ENCODE peak calls at places on chromosomes 13 and 19, in ten cellular contexts. O is A549, L is hepatocyte, T is neural progenitor cell, W is GM23338, V is fibroblast of lung, C is PC-3, Q is IMR-90, F is PC-9, B is OCI-LY7. P is an unnamed sample.

GRCh38 chr13:105519766-105520165 is 1015.7 kb downstream of the EFNB2 start:
- DNase-seq in V (no peak), B (no peak), L (no peak), W (no peak), Q (no peak), C (no peak), T (no peak), F (peak; percentile 33), O (no peak), P (no peak)

GRCh38 chr19:54179921-54180452 is 7.0 kb upstream of the TMC4 start:
- DNase-seq in Q (peak; percentile 60), W (peak; percentile 98), C (peak; percentile 16), B (peak; percentile 75), O (no peak), F (peak; percentile 65), T (peak; percentile 95), L (peak; percentile 78), V (peak; percentile 71), P (peak; percentile 39)

GRCh38 chr19:28148554-28148953 is 1064.4 kb downstream of the UQCRFS1 start:
- DNase-seq in C (no peak), W (no peak), F (no peak), T (no peak), O (no peak), L (no peak), V (no peak), Q (no peak), B (no peak), P (no peak)

GRCh38 chr13:48437381-48437780 is 24.5 kb upstream of the LPAR6 start:
- DNase-seq in L (no peak), B (no peak), C (no peak), T (no peak), Q (peak; percentile 45), V (peak; percentile 85), F (no peak), O (no peak), W (no peak), P (no peak)

GRCh38 chr19:37691881-37692504 is 27.6 kb downstream of the ZNF607 start:
- DNase-seq in V (peak; percentile 95), C (no peak), F (no peak), O (no peak), B (peak; percentile 16), W (peak; percentile 93), Q (peak; percentile 80), L (peak; percentile 90), T (peak; percentile 91), P (peak; percentile 94)

GRCh38 chr19:49772850-49773432 is 6.1 kb downstream of the AP2A1 start:
- DNase-seq in Q (no peak), C (no peak), B (no peak), L (no peak), V (no peak), O (no peak), F (no peak), T (no peak), W (no peak), P (no peak)

GRCh38 chr19:49435670-49436069 is 5.7 kb downstream of the SLC17A7 start:
- DNase-seq in T (no peak), B (no peak), L (no peak), O (no peak), V (no peak), W (no peak), Q (no peak), C (no peak), F (no peak), P (no peak)

GRCh38 chr13:106533101-106533939 is 2.1 kb downstream of the EFNB2 start:
- DNase-seq in F (peak; percentile 75), W (peak; percentile 88), O (peak; percentile 43), T (peak; percentile 93), Q (peak; percentile 78), C (peak; percentile 78), B (no peak), V (peak; percentile 88), L (peak; percentile 95), P (peak; percentile 85)

GRCh38 chr13:44578064-44578394 is 1.9 kb upstream of the TSC22D1 start:
- DNase-seq in V (peak; percentile 50), F (no peak), L (no peak), T (no peak), W (peak; percentile 64), B (no peak), Q (no peak), C (no peak), O (peak; percentile 12), P (peak; percentile 70)

GRCh38 chr13:37375724-37376123 is 222.8 kb downstream of the POSTN start:
- DNase-seq in L (no peak), Q (peak; percentile 46), T (no peak), V (peak; percentile 28), W (no peak), O (no peak), C (peak; percentile 9), B (no peak), F (no peak), P (peak; percentile 47)

GRCh38 chr13:37369618-37370017 is 228.9 kb downstream of the POSTN start:
- DNase-seq in T (no peak), O (no peak), F (no peak), V (peak; percentile 33), W (no peak), L (no peak), B (no peak), Q (peak; percentile 80), C (no peak), P (peak; percentile 27)

GRCh38 chr13:37375071-37375470 is 223.5 kb downstream of the POSTN start:
- DNase-seq in C (peak; percentile 22), Q (no peak), O (no peak), V (no peak), B (no peak), F (no peak), L (no peak), W (no peak), T (no peak), P (no peak)
- H3K4me2 ChIP-seq in C (no peak overlapping the region), Q (no peak overlapping the region), O (no peak overlapping the region), V (no peak overlapping the region), B (no peak overlapping the region), F (no peak overlapping the region), L (no peak overlapping the region), W (no peak overlapping the region), T (no peak overlapping the region), P (no peak overlapping the region)

GRCh38 chr19:33430674-33431277 is 57.3 kb downstream of the CEBPG start:
- DNase-seq in T (peak; percentile 83), F (peak; percentile 63), W (peak; percentile 79), V (peak; percentile 62), Q (peak; percentile 61), L (peak; percentile 72), O (peak; percentile 93), C (peak; percentile 71), B (peak; percentile 60), P (peak; percentile 79)

GRCh38 chr19:33429891-33430673 is 56.6 kb downstream of the CEBPG start:
- DNase-seq in T (no peak), F (no peak), W (no peak), O (no peak), B (no peak), L (no peak), Q (no peak), C (no peak), V (no peak), P (no peak)

GRCh38 chr19:33431986-33432385 is 58.5 kb downstream of the CEBPG start:
- DNase-seq in W (peak; percentile 28), B (no peak), V (no peak), Q (no peak), O (no peak), L (no peak), F (no peak), T (no peak), C (no peak), P (no peak)

GRCh38 chr19:33434090-33434885 is 60.8 kb downstream of the CEBPG start:
- DNase-seq in F (no peak), O (no peak), W (no peak), C (no peak), T (no peak), B (no peak), V (no peak), Q (no peak), L (no peak), P (no peak)

DNA sequence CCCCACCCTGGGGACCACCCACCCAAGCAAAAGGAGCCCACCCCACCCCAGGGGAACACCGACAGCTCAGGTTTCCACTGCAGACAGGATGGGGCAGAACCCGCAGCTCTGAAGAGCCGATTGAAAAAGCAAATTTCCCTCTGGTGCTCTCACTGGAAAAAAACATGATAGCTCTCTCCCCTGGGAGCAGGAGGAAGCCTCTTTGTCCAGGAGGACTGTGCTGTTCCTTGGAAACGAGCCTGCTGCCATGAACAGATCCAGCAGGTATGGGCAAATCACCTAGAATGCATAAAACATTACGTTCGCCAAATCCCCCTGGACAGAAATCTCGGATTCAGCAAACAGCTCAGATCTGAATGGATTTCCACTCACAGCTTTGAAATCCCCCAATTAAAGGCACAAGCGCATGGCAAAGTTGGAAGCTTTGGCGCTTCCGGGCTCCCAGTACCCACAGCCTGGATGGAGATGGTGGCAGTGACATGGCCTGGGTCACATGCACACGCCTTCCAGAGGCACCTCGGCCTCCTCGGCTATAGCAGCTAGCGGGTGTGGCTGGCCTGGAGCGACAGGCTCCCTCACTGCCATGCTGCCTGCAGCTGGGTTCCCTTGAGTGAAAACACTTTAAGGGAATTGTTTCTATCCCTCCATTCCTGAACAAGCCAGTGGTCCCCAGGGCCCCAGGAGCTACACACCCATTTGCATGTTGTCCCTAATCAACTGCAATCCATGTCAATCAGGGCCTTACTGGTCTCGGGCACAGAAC is 59.1 kb downstream of the CEBPG start:
- DNase-seq in O (no peak), C (no peak), T (no peak), V (no peak), F (no peak), L (no peak), B (no peak), W (no peak), Q (no peak), P (no peak)
- H3K4me3 ChIP-seq in O (no peak overlapping the region), C (no peak overlapping the region), T (no peak overlapping the region), V (no peak overlapping the region), F (no peak overlapping the region), L (no peak overlapping the region), B (no peak overlapping the region), W (no peak overlapping the region), Q (no peak overlapping the region), P (no peak overlapping the region)

GRCh38 chr13:39820606-39821005 is 165.1 kb downstream of the COG6 start:
- DNase-seq in L (no peak), T (peak; percentile 68), C (no peak), B (no peak), Q (no peak), V (no peak), O (no peak), F (no peak), W (peak; percentile 48), P (no peak)
- H3K27ac ChIP-seq in L (no peak overlapping the region), T (no peak overlapping the region), C (no peak overlapping the region), B (no peak overlapping the region), Q (no peak overlapping the region), V (no peak overlapping the region), O (no peak overlapping the region), F (no peak overlapping the region), W (no peak overlapping the region), P (no peak overlapping the region)

DNA sequence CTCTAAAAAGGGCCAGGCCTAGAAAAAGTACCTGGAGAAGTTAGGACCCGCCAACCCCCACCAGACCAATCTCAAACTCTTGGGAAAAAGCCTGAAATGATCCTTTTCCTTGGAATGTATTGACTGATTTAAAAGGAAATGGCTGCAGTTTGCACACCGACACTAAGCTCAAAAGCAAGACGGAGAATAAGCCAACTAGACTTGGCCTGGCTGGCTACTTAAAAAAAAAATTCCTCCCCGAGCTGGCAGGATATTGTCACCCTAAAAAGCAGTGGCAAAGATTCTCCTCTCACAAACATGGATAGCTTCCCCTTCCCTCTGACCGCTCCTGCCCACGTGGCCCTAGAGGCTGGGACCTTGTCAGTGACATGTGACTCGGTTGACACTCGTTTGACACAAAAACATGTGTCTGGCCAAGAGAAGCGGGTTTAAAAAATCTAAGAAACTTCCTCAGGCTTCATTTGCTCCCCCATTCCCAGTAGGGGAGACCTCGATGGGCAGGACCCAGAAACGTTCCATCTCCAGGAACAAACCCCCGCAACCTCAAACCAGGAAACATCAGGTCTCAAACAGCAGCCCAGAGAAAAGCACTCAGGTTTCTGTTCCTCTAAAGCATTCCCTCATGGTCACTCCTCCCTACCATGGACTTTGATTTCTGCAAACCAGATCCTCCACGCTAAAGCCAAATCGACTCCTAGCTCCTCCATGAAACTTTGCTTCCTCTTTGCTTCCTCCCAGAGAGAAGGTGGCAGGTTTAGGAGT is 1.3 kb downstream of the RFX1 start:
- DNase-seq in W (no peak), B (peak; percentile 41), F (no peak), V (no peak), L (peak; percentile 36), Q (no peak), T (no peak), C (no peak), O (no peak), P (peak; percentile 63)
- H3K4me2 ChIP-seq in W (peak overlapping the region; percentile 39), B (peak overlapping the region; percentile 93), F (peak overlapping the region; percentile 24), V (peak overlapping the region; percentile 83), L (peak overlapping the region; percentile 70), Q (peak overlapping the region; percentile 13), T (no peak overlapping the region), C (peak overlapping the region; percentile 85), O (peak overlapping the region; percentile 50), P (peak overlapping the region; percentile 78)

P was measured in GM23248.